ENCODE peak calls at places on chromosomes 13 and 19, in seven cellular contexts. V is fibroblast of the aortic adventitia, N is neural crest cell, F is body of pancreas, Z is hepatocyte, J is AG10803, H is A549. P is an unnamed sample.
A peak's percentile ranks its signal among the peaks of the same experiment; 100 is the strongest.

GRCh38 chr19:33796164-33797100 is at the start of gene KCTD15:
- DNase-seq in V (peak; percentile 39), N (peak; percentile 50), F (peak; percentile 59), Z (peak; percentile 68), J (peak; percentile 49), H (peak; percentile 66), P (peak; percentile 76)

GRCh38 chr13:60244381-60244780 is 80.7 kb upstream of the DIAPH3 start:
- DNase-seq in V (no peak), N (no peak), F (no peak), Z (no peak), J (no peak), H (no peak), P (no peak)

GRCh38 chr13:49450105-49450819 is 6.2 kb downstream of the SETDB2 start:
- DNase-seq in V (no peak), N (no peak), F (no peak), Z (no peak), J (no peak), H (no peak), P (no peak)

GRCh38 chr13:75554981-75555380 is 5.4 kb downstream of the UCHL3 start:
- DNase-seq in V (no peak), N (no peak), F (no peak), Z (no peak), J (no peak), H (no peak), P (no peak)

GRCh38 chr19:51364200-51365106 is 1.7 kb downstream of the ETFB start:
- DNase-seq in V (no peak), N (no peak), F (no peak), Z (peak; percentile 53), J (no peak), H (peak; percentile 70), P (no peak)

GRCh38 chr13:36718686-36719085 is 44.9 kb downstream of the SERTM1 start:
- DNase-seq in V (peak; percentile 44), N (no peak), F (no peak), Z (peak; percentile 65), J (no peak), H (peak; percentile 27), P (no peak)

GRCh38 chr13:114109646-114110045 is 22.8 kb downstream of the RASA3 start:
- DNase-seq in V (no peak), N (no peak), F (no peak), Z (no peak), J (no peak), H (no peak), P (peak; percentile 33)

GRCh38 chr19:50334741-50335421 is 5.7 kb upstream of the KCNC3 start:
- DNase-seq in V (no peak), N (no peak), F (no peak), Z (no peak), J (no peak), H (no peak), P (no peak)

GRCh38 chr19:5001547-5002131 is 32.7 kb downstream of the KDM4B start:
- DNase-seq in V (peak; percentile 73), N (peak; percentile 36), F (no peak), Z (peak; percentile 50), J (peak; percentile 88), H (peak; percentile 62), P (peak; percentile 63)

GRCh38 chr13:99277629-99278028 is 19.4 kb upstream of the GPR18 start:
- DNase-seq in V (no peak), N (no peak), F (no peak), Z (no peak), J (no peak), H (no peak), P (no peak)

GRCh38 chr13:78606471-78607408 is 3.4 kb upstream of the POU4F1 start:
- DNase-seq in V (no peak), N (no peak), F (no peak), Z (no peak), J (no peak), H (no peak), P (peak; percentile 53)

GRCh38 chr13:100209857-100210580 is 121.1 kb downstream of the PCCA start:
- DNase-seq in V (peak; percentile 84), N (no peak), F (no peak), Z (no peak), J (peak; percentile 74), H (no peak), P (no peak)

GRCh38 chr13:35887028-35887666 is 244.0 kb downstream of the DCLK1 start:
- DNase-seq in V (no peak), N (no peak), F (no peak), Z (no peak), J (no peak), H (no peak), P (peak; percentile 22)

GRCh38 chr19:40191836-40192646 is 815 bp downstream of the MAP3K10 start:
- DNase-seq in V (peak; percentile 10), N (peak; percentile 37), F (peak; percentile 36), Z (peak; percentile 55), J (peak; percentile 20), H (peak; percentile 52), P (peak; percentile 78)

GRCh38 chr13:31675521-31675953 is 63.8 kb upstream of the RXFP2 start:
- DNase-seq in V (peak; percentile 84), N (no peak), F (no peak), Z (no peak), J (peak; percentile 76), H (no peak), P (no peak)

GRCh38 chr13:43390101-43390500 is 366.7 kb downstream of the DNAJC15 start:
- DNase-seq in V (peak; percentile 62), N (no peak), F (no peak), Z (no peak), J (peak; percentile 71), H (no peak), P (no peak)

GRCh38 chr13:113151745-113152707 is 6.4 kb upstream of the PROZ start:
- DNase-seq in V (peak; percentile 65), N (no peak), F (no peak), Z (peak; percentile 61), J (peak; percentile 71), H (no peak), P (no peak)

GRCh38 chr13:29522044-29522685 is 73.3 kb downstream of the SLC7A1 start:
- DNase-seq in V (peak; percentile 100), N (no peak), F (no peak), Z (peak; percentile 34), J (peak; percentile 99), H (no peak), P (no peak)

GRCh38 chr19:45123440-45123850 is 30.5 kb downstream of the PPP1R37 start:
- DNase-seq in V (no peak), N (no peak), F (no peak), Z (peak; percentile 40), J (no peak), H (no peak), P (no peak)

GRCh38 chr19:41221514-41222205 is 2.6 kb downstream of the AXL start:
- DNase-seq in V (no peak), N (no peak), F (no peak), Z (no peak), J (no peak), H (no peak), P (no peak)

GRCh38 chr19:41222240-41222639 is 3.2 kb downstream of the AXL start:
- DNase-seq in V (no peak), N (no peak), F (no peak), Z (no peak), J (no peak), H (no peak), P (no peak)

GRCh38 chr19:41224632-41225031 is 5.6 kb downstream of the AXL start:
- DNase-seq in V (no peak), N (no peak), F (no peak), Z (no peak), J (no peak), H (no peak), P (no peak)

GRCh38 chr19:41225238-41226052 is 6.4 kb downstream of the AXL start:
- DNase-seq in V (peak; percentile 99), N (no peak), F (peak; percentile 26), Z (peak; percentile 89), J (peak; percentile 100), H (peak; percentile 100), P (no peak)

GRCh38 chr19:41223431-41224234 is 4.6 kb downstream of the AXL start:
- DNase-seq in V (peak; percentile 77), N (no peak), F (no peak), Z (peak; percentile 71), J (peak; percentile 83), H (peak; percentile 86), P (no peak)
- TF ChIP-seq CTCF in V (no peak), N (no peak), F (no peak), Z (no peak), J (no peak), H (no peak), P (no peak)

GRCh38 chr19:56350416-56351045 is 35.9 kb upstream of the ZSCAN5A start:
- DNase-seq in V (peak; percentile 62), N (peak; percentile 31), F (peak; percentile 53), Z (peak; percentile 57), J (peak; percentile 49), H (peak; percentile 60), P (peak; percentile 41)

GRCh38 chr19:56347163-56347778 is 32.6 kb upstream of the ZSCAN5A start:
- DNase-seq in V (no peak), N (no peak), F (no peak), Z (no peak), J (no peak), H (no peak), P (no peak)

GRCh38 chr19:56351208-56351607 is 36.6 kb upstream of the ZSCAN5A start:
- DNase-seq in V (no peak), N (no peak), F (no peak), Z (no peak), J (no peak), H (no peak), P (no peak)

GRCh38 chr19:56348289-56348877 is 33.7 kb upstream of the ZSCAN5A start:
- DNase-seq in V (no peak), N (no peak), F (no peak), Z (no peak), J (no peak), H (peak; percentile 30), P (no peak)
- TF ChIP-seq CTCF in V (peak; percentile 23), N (peak; percentile 42), F (no peak), Z (peak; percentile 11), J (peak; percentile 37), H (no peak), P (no peak)

GRCh38 chr13:46150134-46150693 is 31.8 kb downstream of the LCP1 start:
- DNase-seq in V (no peak), N (no peak), F (no peak), Z (no peak), J (no peak), H (no peak), P (no peak)
- TF ChIP-seq CTCF in V (no peak), N (no peak), F (no peak), Z (no peak), J (no peak), H (no peak), P (no peak)

GRCh38 chr19:30367001-30367400 is 5.2 kb upstream of the ZNF536 start:
- DNase-seq in V (no peak), N (no peak), F (no peak), Z (no peak), J (no peak), H (no peak), P (no peak)

GRCh38 chr19:30366282-30366681 is 5.9 kb upstream of the ZNF536 start:
- DNase-seq in V (no peak), N (no peak), F (no peak), Z (no peak), J (no peak), H (no peak), P (no peak)

GRCh38 chr19:30367421-30367820 is 4.8 kb upstream of the ZNF536 start:
- DNase-seq in V (no peak), N (no peak), F (no peak), Z (no peak), J (no peak), H (no peak), P (no peak)

GRCh38 chr19:30363073-30363472 is 9.1 kb upstream of the ZNF536 start:
- DNase-seq in V (no peak), N (no peak), F (no peak), Z (no peak), J (no peak), H (no peak), P (no peak)

GRCh38 chr19:30365121-30365800 is 6.9 kb upstream of the ZNF536 start:
- DNase-seq in V (no peak), N (no peak), F (no peak), Z (no peak), J (no peak), H (no peak), P (no peak)
- TF ChIP-seq CTCF in V (no peak), N (no peak), F (no peak), Z (no peak), J (no peak), H (no peak), P (no peak)

P was measured in glutamatergic neuron.